ENCODE peak calls at places on chromosome 1, in four cellular contexts. W is H1, L is GM12878, T is HepG2. A is an unnamed sample.
A peak's percentile ranks its signal among the peaks of the same experiment; 100 is the strongest.

GRCh38 chr1:104699433-104699832 is 949.7 kb downstream of the AMY1C start:
- DNase-seq in W (no peak), L (no peak), T (no peak), A (no peak)

GRCh38 chr1:170273556-170274501 is 128.1 kb downstream of the NTMT2 start:
- DNase-seq in W (no peak), L (peak; percentile 13), T (no peak), A (no peak)

GRCh38 chr1:58979085-58979484 is 195.2 kb upstream of the JUN start:
- DNase-seq in W (no peak), L (no peak), T (no peak), A (no peak)

GRCh38 chr1:101996830-101997485 is at the start of gene OLFM3:
- DNase-seq in W (peak; percentile 43), L (no peak), T (peak; percentile 1), A (no peak)

GRCh38 chr1:110616587-110616986 is 10.4 kb upstream of the KCNA2 start:
- DNase-seq in W (no peak), L (no peak), T (no peak), A (peak; percentile 91)

GRCh38 chr1:166956872-166957271 is 18.5 kb downstream of the ILDR2 start:
- DNase-seq in W (no peak), L (no peak), T (no peak), A (no peak)

GRCh38 chr1:43143441-43143888 is 28.6 kb downstream of the EBNA1BP2 start:
- DNase-seq in W (peak; percentile 38), L (no peak), T (no peak), A (peak; percentile 60)

GRCh38 chr1:205144751-205145150 is 23.0 kb upstream of the RBBP5 start:
- DNase-seq in W (no peak), L (no peak), T (peak; percentile 46), A (no peak)

GRCh38 chr1:116891396-116892072 is 18.2 kb upstream of the PTGFRN start:
- DNase-seq in W (no peak), L (no peak), T (no peak), A (no peak)

GRCh38 chr1:98674075-98674781 is 12.7 kb downstream of the SNX7 start:
- DNase-seq in W (no peak), L (no peak), T (no peak), A (no peak)

GRCh38 chr1:173474097-173474779 is 2.9 kb upstream of the PRDX6 start:
- DNase-seq in W (no peak), L (no peak), T (peak; percentile 74), A (no peak)
- TF ChIP-seq BRCA1 in W (no peak), L (no peak), T (no peak), A (no peak)

DNA sequence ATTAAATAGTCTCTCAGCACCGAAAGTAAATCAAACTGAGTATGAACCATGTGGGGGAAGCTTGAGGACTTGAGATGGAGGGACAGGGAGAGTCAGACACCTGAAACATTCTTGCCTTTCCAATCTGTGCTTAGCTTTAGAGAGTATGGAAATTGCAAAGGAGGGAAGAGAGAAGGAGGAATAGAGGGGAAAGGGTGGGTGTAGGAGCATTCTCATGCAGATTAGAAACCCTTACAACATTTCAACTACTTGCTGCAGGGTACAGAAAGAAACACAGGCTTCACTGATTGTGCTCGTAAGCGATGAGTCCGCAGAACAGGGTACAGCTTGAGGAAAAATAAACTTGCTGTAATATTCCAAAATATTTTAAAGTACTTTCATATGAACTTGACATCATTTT is 73.8 kb downstream of the NIBAN1 start:
- DNase-seq in W (peak; percentile 2), L (no peak), T (no peak), A (no peak)
- TF ChIP-seq BRCA1 in W (no peak), L (no peak), T (no peak), A (no peak)

GRCh38 chr1:209890606-209891330 is 47.2 kb upstream of the SYT14 start:
- DNase-seq in W (no peak), L (no peak), T (no peak), A (no peak)
- TF ChIP-seq BRCA1 in W (no peak), L (no peak), T (no peak), A (no peak)

GRCh38 chr1:225851810-225852209 is 30.4 kb downstream of the TMEM63A start:
- DNase-seq in W (no peak), L (peak; percentile 76), T (peak; percentile 25), A (no peak)

GRCh38 chr1:225848044-225848955 is 33.9 kb downstream of the TMEM63A start:
- DNase-seq in W (no peak), L (peak; percentile 51), T (no peak), A (no peak)

GRCh38 chr1:225847610-225848009 is 34.6 kb downstream of the TMEM63A start:
- DNase-seq in W (no peak), L (no peak), T (no peak), A (no peak)

GRCh38 chr1:225850370-225850769 is 31.8 kb downstream of the TMEM63A start:
- DNase-seq in W (no peak), L (no peak), T (no peak), A (no peak)

GRCh38 chr1:225849905-225850304 is 32.3 kb downstream of the TMEM63A start:
- DNase-seq in W (no peak), L (no peak), T (no peak), A (peak; percentile 60)
- TF ChIP-seq BRCA1 in W (no peak), L (no peak), T (no peak), A (no peak)

GRCh38 chr1:211654838-211655787 is 20.3 kb downstream of the NEK2 start:
- DNase-seq in W (peak; percentile 67), L (no peak), T (peak; percentile 69), A (peak; percentile 91)
- TF ChIP-seq BRCA1 in W (no peak), L (no peak), T (no peak), A (no peak)

GRCh38 chr1:212229654-212230053 is 55.6 kb upstream of the PPP2R5A start:
- DNase-seq in W (no peak), L (no peak), T (no peak), A (peak; percentile 63)
- TF ChIP-seq BRCA1 in W (no peak), L (no peak), T (no peak), A (no peak)

DNA sequence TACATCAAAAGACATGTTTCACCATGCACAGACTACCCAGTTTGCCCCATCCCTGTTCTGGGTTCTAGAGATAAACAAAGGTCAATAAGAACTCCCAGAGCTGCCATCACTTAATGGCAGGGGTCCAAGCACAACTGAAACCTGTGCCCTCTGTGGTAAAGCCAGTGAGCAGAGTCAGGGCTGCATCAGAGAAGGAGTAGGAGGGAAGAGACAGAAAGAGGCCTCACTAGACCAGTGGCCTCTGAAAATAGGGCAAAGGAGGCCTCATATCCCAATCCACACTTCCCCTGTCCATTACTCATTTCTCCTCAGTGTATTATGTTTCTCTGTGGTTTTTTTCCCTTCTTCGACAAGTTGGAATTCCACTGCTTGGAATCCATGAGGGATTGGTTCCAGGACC is 10.2 kb downstream of the ATP1A2 start:
- DNase-seq in W (no peak), L (no peak), T (no peak), A (no peak)
- TF ChIP-seq BRCA1 in W (no peak), L (no peak), T (no peak), A (no peak)

GRCh38 chr1:234721476-234722266 is 111.7 kb upstream of the IRF2BP2 start:
- DNase-seq in W (no peak), L (no peak), T (peak; percentile 97), A (no peak)
- TF ChIP-seq BRCA1 in W (no peak), L (no peak), T (peak; percentile 79), A (no peak)

GRCh38 chr1:32609180-32609579 is 41.2 kb downstream of the ZBTB8OS start:
- DNase-seq in W (no peak), L (no peak), T (no peak), A (no peak)

GRCh38 chr1:32611859-32612188 is 38.5 kb downstream of the ZBTB8OS start:
- DNase-seq in W (no peak), L (no peak), T (no peak), A (no peak)

GRCh38 chr1:32613472-32613871 is 36.9 kb downstream of the ZBTB8OS start:
- DNase-seq in W (no peak), L (no peak), T (no peak), A (no peak)

GRCh38 chr1:32606972-32607371 is 43.4 kb downstream of the ZBTB8OS start:
- DNase-seq in W (no peak), L (no peak), T (no peak), A (no peak)

DNA sequence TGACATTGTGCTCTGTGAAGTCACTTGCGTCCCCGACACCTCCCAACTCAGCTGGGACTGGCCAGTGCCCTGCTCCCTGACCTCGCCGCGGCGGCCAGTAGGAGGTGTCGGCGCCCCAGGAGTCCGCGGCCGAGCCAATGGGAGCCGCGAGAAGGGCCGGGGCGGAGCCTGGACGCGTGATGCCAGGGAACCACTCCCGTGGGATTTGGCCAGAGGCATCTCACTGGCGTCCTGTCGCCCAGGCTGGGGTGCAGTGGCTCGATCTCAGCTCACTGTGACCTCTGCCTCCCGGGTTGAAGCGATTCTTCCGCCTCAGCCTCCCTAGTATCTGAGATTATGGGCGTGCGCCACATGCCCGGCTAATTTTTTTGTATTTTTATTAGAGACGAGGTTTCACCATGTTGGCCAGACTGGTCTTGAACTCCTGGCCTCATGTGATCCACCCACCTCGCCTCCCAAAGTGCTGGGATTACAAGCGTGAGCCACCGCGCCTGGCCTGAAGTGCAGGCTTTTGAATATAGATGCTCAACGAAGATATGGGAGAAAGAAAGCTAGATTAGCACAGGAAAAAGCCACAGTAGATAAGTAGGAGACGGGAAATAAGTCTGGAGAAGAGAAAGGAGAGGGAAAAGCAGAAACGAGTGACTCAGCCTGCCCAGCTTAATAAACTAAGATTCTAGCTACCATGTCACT is 38.0 kb downstream of the ZBTB8OS start:
- DNase-seq in W (peak; percentile 23), L (no peak), T (peak; percentile 82), A (peak; percentile 71)
- TF ChIP-seq BRCA1 in W (no peak), L (no peak), T (no peak), A (no peak)

GRCh38 chr1:51952638-51953037 is 37.9 kb downstream of the RAB3B start:
- DNase-seq in W (no peak), L (no peak), T (no peak), A (no peak)
- TF ChIP-seq BRCA1 in W (no peak), L (no peak), T (no peak), A (no peak)

A was measured in K562.